ENCODE peak calls at places on chromosomes 16 and 17, in ten cellular contexts. One of them, this sample, is unnamed.

GRCh38 chr17:73593249-73593965 is 50.8 kb downstream of the SDK2 start:
- DNase-seq in endothelial cell: no peak
- DNase-seq in NCI-H526: no peak
- DNase-seq in putamen: no peak
- DNase-seq in activated effector memory CD4-positive, alpha-beta T cell treated with anti-CD3 and anti-CD28 coated beads, Interleukin-2, amount 50 U/mL, for 16 hours: no peak
- DNase-seq in nucleus accumbens: no peak
- DNase-seq in HTR-8/SVneo: no peak
- DNase-seq in upper lobe of right lung: no peak
- DNase-seq in EL: no peak
- DNase-seq in DMS153: no peak
- DNase-seq in this sample: no peak

GRCh38 chr17:5837055-5837491 is 233.1 kb upstream of the WSCD1 start:
- DNase-seq in HTR-8/SVneo: no peak
- DNase-seq in NCI-H526: no peak
- DNase-seq in activated effector memory CD4-positive, alpha-beta T cell treated with anti-CD3 and anti-CD28 coated beads, Interleukin-2, amount 50 U/mL, for 16 hours: no peak
- DNase-seq in upper lobe of right lung: no peak
- DNase-seq in EL: peak; percentile 73
- DNase-seq in putamen: no peak
- DNase-seq in nucleus accumbens: no peak
- DNase-seq in endothelial cell: no peak
- DNase-seq in DMS153: no peak
- DNase-seq in this sample: peak; percentile 63

GRCh38 chr16:2586241-2586640 is 48.4 kb downstream of the PDPK1 start:
- DNase-seq in NCI-H526: no peak
- DNase-seq in endothelial cell: no peak
- DNase-seq in HTR-8/SVneo: no peak
- DNase-seq in activated effector memory CD4-positive, alpha-beta T cell treated with anti-CD3 and anti-CD28 coated beads, Interleukin-2, amount 50 U/mL, for 16 hours: no peak
- DNase-seq in putamen: no peak
- DNase-seq in upper lobe of right lung: peak; percentile 52
- DNase-seq in nucleus accumbens: no peak
- DNase-seq in EL: no peak
- DNase-seq in DMS153: no peak
- DNase-seq in this sample: no peak

GRCh38 chr16:17434006-17434405 is 36.8 kb downstream of the XYLT1 start:
- DNase-seq in NCI-H526: no peak
- DNase-seq in upper lobe of right lung: no peak
- DNase-seq in endothelial cell: no peak
- DNase-seq in HTR-8/SVneo: no peak
- DNase-seq in activated effector memory CD4-positive, alpha-beta T cell treated with anti-CD3 and anti-CD28 coated beads, Interleukin-2, amount 50 U/mL, for 16 hours: no peak
- DNase-seq in putamen: no peak
- DNase-seq in EL: no peak
- DNase-seq in DMS153: no peak
- DNase-seq in nucleus accumbens: no peak
- DNase-seq in this sample: no peak

GRCh38 chr16:37511-37910 is 15.9 kb downstream of the POLR3K start:
- DNase-seq in EL: no peak
- DNase-seq in NCI-H526: no peak
- DNase-seq in putamen: no peak
- DNase-seq in endothelial cell: no peak
- DNase-seq in upper lobe of right lung: no peak
- DNase-seq in nucleus accumbens: no peak
- DNase-seq in activated effector memory CD4-positive, alpha-beta T cell treated with anti-CD3 and anti-CD28 coated beads, Interleukin-2, amount 50 U/mL, for 16 hours: no peak
- DNase-seq in DMS153: no peak
- DNase-seq in HTR-8/SVneo: no peak
- DNase-seq in this sample: no peak

GRCh38 chr16:3465911-3466584 is 22.6 kb downstream of the NAA60 start:
- DNase-seq in EL: no peak
- DNase-seq in putamen: peak; percentile 25
- DNase-seq in upper lobe of right lung: no peak
- DNase-seq in DMS153: no peak
- DNase-seq in NCI-H526: no peak
- DNase-seq in activated effector memory CD4-positive, alpha-beta T cell treated with anti-CD3 and anti-CD28 coated beads, Interleukin-2, amount 50 U/mL, for 16 hours: no peak
- DNase-seq in endothelial cell: no peak
- DNase-seq in HTR-8/SVneo: no peak
- DNase-seq in nucleus accumbens: peak; percentile 49
- DNase-seq in this sample: no peak

GRCh38 chr17:30600830-30601494 is 123.8 kb downstream of the GOSR1 start:
- DNase-seq in HTR-8/SVneo: no peak
- DNase-seq in DMS153: no peak
- DNase-seq in activated effector memory CD4-positive, alpha-beta T cell treated with anti-CD3 and anti-CD28 coated beads, Interleukin-2, amount 50 U/mL, for 16 hours: peak; percentile 65
- DNase-seq in EL: peak; percentile 36
- DNase-seq in NCI-H526: peak; percentile 83
- DNase-seq in nucleus accumbens: no peak
- DNase-seq in putamen: no peak
- DNase-seq in upper lobe of right lung: peak; percentile 74
- DNase-seq in endothelial cell: no peak
- DNase-seq in this sample: no peak

GRCh38 chr16:77437859-77438258 is 3.0 kb upstream of the ADAMTS18 start:
- DNase-seq in upper lobe of right lung: no peak
- DNase-seq in DMS153: peak; percentile 45
- DNase-seq in EL: no peak
- DNase-seq in activated effector memory CD4-positive, alpha-beta T cell treated with anti-CD3 and anti-CD28 coated beads, Interleukin-2, amount 50 U/mL, for 16 hours: no peak
- DNase-seq in endothelial cell: no peak
- DNase-seq in NCI-H526: peak; percentile 53
- DNase-seq in nucleus accumbens: no peak
- DNase-seq in HTR-8/SVneo: no peak
- DNase-seq in putamen: no peak
- DNase-seq in this sample: peak; percentile 11

GRCh38 chr16:9134306-9134705 is 42.9 kb downstream of the HAPSTR1 start:
- DNase-seq in NCI-H526: no peak
- DNase-seq in nucleus accumbens: no peak
- DNase-seq in EL: no peak
- DNase-seq in activated effector memory CD4-positive, alpha-beta T cell treated with anti-CD3 and anti-CD28 coated beads, Interleukin-2, amount 50 U/mL, for 16 hours: no peak
- DNase-seq in upper lobe of right lung: peak; percentile 10
- DNase-seq in putamen: no peak
- DNase-seq in DMS153: no peak
- DNase-seq in HTR-8/SVneo: no peak
- DNase-seq in endothelial cell: no peak
- DNase-seq in this sample: no peak

GRCh38 chr17:35146214-35146833 is 1.3 kb upstream of the UNC45B start:
- DNase-seq in EL: no peak
- DNase-seq in activated effector memory CD4-positive, alpha-beta T cell treated with anti-CD3 and anti-CD28 coated beads, Interleukin-2, amount 50 U/mL, for 16 hours: no peak
- DNase-seq in HTR-8/SVneo: no peak
- DNase-seq in upper lobe of right lung: no peak
- DNase-seq in NCI-H526: no peak
- DNase-seq in putamen: no peak
- DNase-seq in DMS153: no peak
- DNase-seq in endothelial cell: no peak
- DNase-seq in nucleus accumbens: no peak
- DNase-seq in this sample: no peak

GRCh38 chr17:9973689-9974459 is 68.8 kb upstream of the RCVRN start:
- DNase-seq in EL: no peak
- DNase-seq in nucleus accumbens: no peak
- DNase-seq in DMS153: no peak
- DNase-seq in activated effector memory CD4-positive, alpha-beta T cell treated with anti-CD3 and anti-CD28 coated beads, Interleukin-2, amount 50 U/mL, for 16 hours: no peak
- DNase-seq in upper lobe of right lung: no peak
- DNase-seq in NCI-H526: peak; percentile 54
- DNase-seq in putamen: no peak
- DNase-seq in HTR-8/SVneo: no peak
- DNase-seq in endothelial cell: no peak
- DNase-seq in this sample: no peak

GRCh38 chr17:28992202-28992601 is 13.6 kb downstream of the SEZ6 start:
- DNase-seq in HTR-8/SVneo: no peak
- DNase-seq in nucleus accumbens: no peak
- DNase-seq in EL: no peak
- DNase-seq in activated effector memory CD4-positive, alpha-beta T cell treated with anti-CD3 and anti-CD28 coated beads, Interleukin-2, amount 50 U/mL, for 16 hours: no peak
- DNase-seq in NCI-H526: no peak
- DNase-seq in endothelial cell: no peak
- DNase-seq in DMS153: no peak
- DNase-seq in putamen: no peak
- DNase-seq in upper lobe of right lung: no peak
- DNase-seq in this sample: no peak

GRCh38 chr17:42617956-42618431 is 8.5 kb downstream of the TUBG1 start:
- DNase-seq in HTR-8/SVneo: no peak
- DNase-seq in DMS153: no peak
- DNase-seq in NCI-H526: no peak
- DNase-seq in EL: no peak
- DNase-seq in nucleus accumbens: no peak
- DNase-seq in activated effector memory CD4-positive, alpha-beta T cell treated with anti-CD3 and anti-CD28 coated beads, Interleukin-2, amount 50 U/mL, for 16 hours: no peak
- DNase-seq in endothelial cell: no peak
- DNase-seq in putamen: no peak
- DNase-seq in upper lobe of right lung: no peak
- DNase-seq in this sample: no peak

GRCh38 chr17:81396278-81396721 is 1.0 kb downstream of the BAHCC1 start:
- DNase-seq in activated effector memory CD4-positive, alpha-beta T cell treated with anti-CD3 and anti-CD28 coated beads, Interleukin-2, amount 50 U/mL, for 16 hours: no peak
- DNase-seq in NCI-H526: peak; percentile 80
- DNase-seq in putamen: no peak
- DNase-seq in nucleus accumbens: no peak
- DNase-seq in upper lobe of right lung: no peak
- DNase-seq in HTR-8/SVneo: no peak
- DNase-seq in endothelial cell: peak; percentile 52
- DNase-seq in DMS153: no peak
- DNase-seq in EL: no peak
- DNase-seq in this sample: no peak

GRCh38 chr16:55473584-55473983 is 5.4 kb upstream of the MMP2 start:
- DNase-seq in NCI-H526: no peak
- DNase-seq in activated effector memory CD4-positive, alpha-beta T cell treated with anti-CD3 and anti-CD28 coated beads, Interleukin-2, amount 50 U/mL, for 16 hours: no peak
- DNase-seq in nucleus accumbens: no peak
- DNase-seq in DMS153: no peak
- DNase-seq in upper lobe of right lung: no peak
- DNase-seq in putamen: no peak
- DNase-seq in HTR-8/SVneo: no peak
- DNase-seq in EL: no peak
- DNase-seq in endothelial cell: no peak
- DNase-seq in this sample: no peak